ENCODE peak calls at places on chromosomes 5 and 9, in eight cellular contexts. W is pons; C is bronchial epithelial cell; G is amniotic stem cell; D is GM04503; L is vagina; Y is CD8-positive, alpha-beta T cell; Q is GM04504. I is an unnamed sample.

GRCh38 chr9:77176686-77177142 is 620 bp upstream of the VPS13A start:
- DNase-seq in Y (no peak), D (no peak), W (no peak), G (no peak), L (no peak), C (no peak), Q (no peak), I (no peak)

GRCh38 chr9:110842169-110842568 is 173.6 kb downstream of the MUSK start:
- DNase-seq in L (no peak), G (no peak), W (no peak), Q (no peak), D (no peak), C (peak), Y (no peak), I (no peak)

GRCh38 chr5:16886793-16887345 is 49.2 kb downstream of the MYO10 start:
- DNase-seq in Y (no peak), L (no peak), W (no peak), D (no peak), G (no peak), Q (no peak), C (no peak), I (no peak)

GRCh38 chr9:75147638-75148037 is 59.3 kb downstream of the OSTF1 start:
- DNase-seq in D (no peak), C (peak), Y (no peak), G (no peak), Q (no peak), L (no peak), W (no peak), I (no peak)

GRCh38 chr5:138502521-138502920 is 37.2 kb downstream of the EGR1 start:
- DNase-seq in W (no peak), D (no peak), G (no peak), L (no peak), Y (no peak), C (no peak), Q (no peak), I (no peak)

GRCh38 chr5:1913578-1913977 is 30.9 kb upstream of the IRX4 start:
- DNase-seq in W (no peak), Q (no peak), L (no peak), G (no peak), D (no peak), Y (no peak), C (no peak), I (no peak)

GRCh38 chr9:36559036-36559695 is 13.5 kb upstream of the MELK start:
- DNase-seq in L (no peak), C (no peak), G (no peak), D (no peak), Y (no peak), Q (no peak), W (no peak), I (no peak)

GRCh38 chr5:40227366-40227765 is 452.3 kb upstream of the PTGER4 start:
- DNase-seq in C (no peak), G (no peak), Q (no peak), W (no peak), L (no peak), D (no peak), Y (no peak), I (no peak)

GRCh38 chr9:89756891-89757537 is 152.2 kb downstream of the GADD45G start:
- DNase-seq in W (no peak), G (no peak), L (no peak), Y (no peak), Q (no peak), D (no peak), C (no peak), I (peak)

GRCh38 chr9:13267743-13268142 is 11.7 kb downstream of the MPDZ start:
- DNase-seq in L (no peak), Q (peak), D (peak), W (no peak), C (peak), Y (no peak), G (peak), I (no peak)

GRCh38 chr9:123335986-123336329 is 20.0 kb upstream of the CRB2 start:
- DNase-seq in C (no peak), L (no peak), D (no peak), G (no peak), Q (no peak), W (no peak), Y (no peak), I (no peak)

GRCh38 chr5:20678814-20679298 is 690.9 kb upstream of the CDH18 start:
- DNase-seq in L (no peak), W (no peak), C (peak), Y (no peak), Q (peak), G (peak), D (peak), I (no peak)

GRCh38 chr9:107251756-107252322 is 31.2 kb upstream of the RAD23B start:
- DNase-seq in D (peak), C (no peak), G (peak), L (no peak), Q (peak), Y (no peak), W (peak), I (peak)

GRCh38 chr5:52693279-52693678 is 94.4 kb upstream of the ITGA1 start:
- DNase-seq in C (peak), W (peak), Y (peak), D (no peak), L (no peak), Q (no peak), G (no peak), I (peak)

GRCh38 chr5:69209607-69210006 is 20.2 kb downstream of the CENPH start:
- DNase-seq in D (no peak), W (no peak), Y (no peak), C (no peak), Q (no peak), L (no peak), G (no peak), I (no peak)

GRCh38 chr5:149937610-149938009 is 7.0 kb downstream of the PDE6A start:
- DNase-seq in Q (no peak), W (no peak), C (peak), Y (no peak), L (no peak), D (no peak), G (no peak), I (no peak)

GRCh38 chr9:123220127-123220526 is 48.3 kb downstream of the STRBP start:
- DNase-seq in C (peak), Y (no peak), Q (no peak), D (no peak), L (no peak), W (no peak), G (no peak), I (no peak)

GRCh38 chr5:150036513-150036912 is 36.0 kb downstream of the HMGXB3 start:
- DNase-seq in Y (no peak), L (no peak), G (peak), C (peak), W (no peak), D (peak), Q (peak), I (no peak)

GRCh38 chr5:136308396-136308795 is 56.9 kb downstream of the TRPC7 start:
- DNase-seq in Q (no peak), C (no peak), L (no peak), D (no peak), W (peak), G (no peak), Y (no peak), I (no peak)

GRCh38 chr5:51556833-51557232 is 173.6 kb downstream of the ISL1 start:
- DNase-seq in Y (no peak), Q (no peak), G (no peak), D (no peak), C (peak), L (no peak), W (no peak), I (no peak)

GRCh38 chr5:107966216-107966615 is 295.5 kb upstream of the EFNA5 start:
- DNase-seq in C (no peak), Y (no peak), W (no peak), L (no peak), D (no peak), G (no peak), Q (no peak), I (no peak)

GRCh38 chr9:132383462-132383883 is 23.2 kb downstream of the TTF1 start:
- DNase-seq in C (no peak), G (no peak), D (no peak), L (no peak), Y (no peak), Q (no peak), W (no peak), I (no peak)

GRCh38 chr5:81605299-81605698 is 145.6 kb downstream of the SSBP2 start:
- DNase-seq in G (no peak), C (no peak), D (no peak), W (no peak), L (no peak), Y (no peak), Q (no peak), I (no peak)

GRCh38 chr9:87109851-87110250 is 162.5 kb upstream of the GAS1 start:
- DNase-seq in C (no peak), G (no peak), W (no peak), D (peak), L (no peak), Q (peak), Y (no peak), I (no peak)

GRCh38 chr9:126228779-126229444 is 97.7 kb upstream of the MVB12B start:
- DNase-seq in L (peak), Q (peak), Y (peak), G (peak), D (peak), C (peak), W (peak), I (peak)

GRCh38 chr5:132099073-132099748 is 25.6 kb downstream of the CSF2 start:
- DNase-seq in L (no peak), W (no peak), D (no peak), G (no peak), Y (no peak), C (no peak), Q (no peak), I (no peak)

GRCh38 chr9:9142001-9142400 is 1342.4 kb upstream of the DMAC1 start:
- DNase-seq in C (no peak), G (no peak), W (no peak), Q (no peak), Y (no peak), L (no peak), D (no peak), I (no peak)

GRCh38 chr5:137199201-137199600 is 299.9 kb downstream of the SPOCK1 start:
- DNase-seq in Q (no peak), C (no peak), Y (no peak), W (no peak), G (no peak), D (no peak), L (no peak), I (no peak)

GRCh38 chr5:150660108-150660831 is 781 bp upstream of the MYOZ3 start:
- DNase-seq in Y (no peak), L (no peak), D (no peak), C (no peak), G (no peak), W (no peak), Q (no peak), I (peak)

GRCh38 chr9:76159288-76159926 is 234.8 kb downstream of the RFK start:
- DNase-seq in G (no peak), W (no peak), Q (no peak), D (no peak), Y (no peak), L (no peak), C (no peak), I (no peak)

GRCh38 chr5:181052928-181053759 is 13.1 kb downstream of the BTNL9 start:
- DNase-seq in W (no peak), G (no peak), D (no peak), Y (no peak), Q (no peak), L (no peak), C (no peak), I (no peak)

GRCh38 chr5:84477485-84477884 is 92.8 kb upstream of the EDIL3 start:
- DNase-seq in D (no peak), Y (no peak), Q (no peak), C (no peak), W (no peak), L (no peak), G (no peak), I (no peak)